ENCODE peak calls at places on chromosomes 2 and 18, in seven cellular contexts. One of them, this sample, is unnamed.

GRCh38 chr2:140270229-140270628 is 1490.0 kb upstream of the NXPH2 start:
- DNase-seq in IMR-90: no peak
- DNase-seq in lower lobe of right lung: no peak
- DNase-seq in sigmoid colon: no peak
- DNase-seq in gastrocnemius medialis: no peak
- DNase-seq in lung: no peak
- DNase-seq in A549: no peak
- DNase-seq in this sample: no peak

GRCh38 chr18:69969491-69969890 is 21.8 kb upstream of the CD226 start:
- DNase-seq in lower lobe of right lung: no peak
- DNase-seq in gastrocnemius medialis: no peak
- DNase-seq in lung: no peak
- DNase-seq in A549: no peak
- DNase-seq in sigmoid colon: no peak
- DNase-seq in IMR-90: no peak
- DNase-seq in this sample: no peak

GRCh38 chr2:27627963-27628766 is 647 bp downstream of the CCDC121 start:
- DNase-seq in A549: peak; percentile 25
- DNase-seq in lower lobe of right lung: no peak
- DNase-seq in lung: no peak
- DNase-seq in sigmoid colon: no peak
- DNase-seq in gastrocnemius medialis: peak; percentile 16
- DNase-seq in IMR-90: peak; percentile 96
- DNase-seq in this sample: peak; percentile 99

GRCh38 chr2:230161180-230161579 is 58.6 kb downstream of the SP110 start:
- DNase-seq in IMR-90: peak; percentile 48
- DNase-seq in A549: no peak
- DNase-seq in gastrocnemius medialis: no peak
- DNase-seq in lung: no peak
- DNase-seq in sigmoid colon: no peak
- DNase-seq in lower lobe of right lung: no peak
- DNase-seq in this sample: no peak

GRCh38 chr18:10086458-10086857 is 172.6 kb downstream of the VAPA start:
- DNase-seq in IMR-90: no peak
- DNase-seq in lung: no peak
- DNase-seq in gastrocnemius medialis: no peak
- DNase-seq in sigmoid colon: no peak
- DNase-seq in A549: no peak
- DNase-seq in lower lobe of right lung: no peak
- DNase-seq in this sample: no peak

GRCh38 chr2:239605976-239606375 is 205.2 kb upstream of the HDAC4 start:
- DNase-seq in lower lobe of right lung: no peak
- DNase-seq in IMR-90: no peak
- DNase-seq in sigmoid colon: peak; percentile 60
- DNase-seq in lung: peak; percentile 29
- DNase-seq in A549: no peak
- DNase-seq in gastrocnemius medialis: no peak
- DNase-seq in this sample: no peak

GRCh38 chr2:198499539-198499938 is 695.1 kb downstream of the PLCL1 start:
- DNase-seq in gastrocnemius medialis: no peak
- DNase-seq in lower lobe of right lung: no peak
- DNase-seq in lung: peak; percentile 28
- DNase-seq in A549: no peak
- DNase-seq in IMR-90: peak; percentile 22
- DNase-seq in sigmoid colon: no peak
- DNase-seq in this sample: peak; percentile 25

GRCh38 chr2:176675557-176676256 is 406.5 kb downstream of the MTX2 start:
- DNase-seq in sigmoid colon: no peak
- DNase-seq in IMR-90: no peak
- DNase-seq in lung: no peak
- DNase-seq in A549: no peak
- DNase-seq in lower lobe of right lung: no peak
- DNase-seq in gastrocnemius medialis: no peak
- DNase-seq in this sample: no peak

GRCh38 chr2:75100691-75101236 is 98.6 kb downstream of the TACR1 start:
- DNase-seq in IMR-90: no peak
- DNase-seq in A549: no peak
- DNase-seq in lower lobe of right lung: no peak
- DNase-seq in gastrocnemius medialis: no peak
- DNase-seq in lung: no peak
- DNase-seq in sigmoid colon: no peak
- DNase-seq in this sample: peak; percentile 82

GRCh38 chr2:98556634-98557033 is 51.7 kb downstream of the COA5 start:
- DNase-seq in lung: no peak
- DNase-seq in IMR-90: no peak
- DNase-seq in lower lobe of right lung: no peak
- DNase-seq in sigmoid colon: no peak
- DNase-seq in gastrocnemius medialis: no peak
- DNase-seq in A549: no peak
- DNase-seq in this sample: no peak

GRCh38 chr18:31049189-31049588 is 6.6 kb upstream of the DSC3 start:
- DNase-seq in A549: no peak
- DNase-seq in gastrocnemius medialis: no peak
- DNase-seq in lung: no peak
- DNase-seq in IMR-90: no peak
- DNase-seq in lower lobe of right lung: no peak
- DNase-seq in sigmoid colon: no peak
- DNase-seq in this sample: no peak

GRCh38 chr2:73730810-73731209 is 6.3 kb downstream of the TPRKB start:
- DNase-seq in IMR-90: no peak
- DNase-seq in sigmoid colon: no peak
- DNase-seq in lower lobe of right lung: no peak
- DNase-seq in lung: no peak
- DNase-seq in A549: no peak
- DNase-seq in gastrocnemius medialis: peak; percentile 90
- DNase-seq in this sample: no peak

GRCh38 chr2:102301867-102302362 is 9.4 kb upstream of the IL1RL1 start:
- DNase-seq in lower lobe of right lung: no peak
- DNase-seq in lung: no peak
- DNase-seq in IMR-90: peak; percentile 32
- DNase-seq in gastrocnemius medialis: peak; percentile 22
- DNase-seq in sigmoid colon: no peak
- DNase-seq in A549: no peak
- DNase-seq in this sample: peak; percentile 4

GRCh38 chr2:119764832-119765231 is 5.1 kb downstream of the PTPN4 start:
- DNase-seq in lower lobe of right lung: no peak
- DNase-seq in lung: no peak
- DNase-seq in sigmoid colon: no peak
- DNase-seq in A549: no peak
- DNase-seq in IMR-90: no peak
- DNase-seq in gastrocnemius medialis: no peak
- DNase-seq in this sample: no peak

GRCh38 chr2:66239655-66240054 is 195.3 kb upstream of the MEIS1 start:
- DNase-seq in sigmoid colon: peak; percentile 84
- DNase-seq in lung: no peak
- DNase-seq in A549: no peak
- DNase-seq in IMR-90: no peak
- DNase-seq in gastrocnemius medialis: peak; percentile 34
- DNase-seq in lower lobe of right lung: no peak
- DNase-seq in this sample: no peak

GRCh38 chr2:30180230-30180629 is 33.4 kb downstream of the YPEL5 start:
- DNase-seq in lower lobe of right lung: no peak
- DNase-seq in sigmoid colon: peak; percentile 54
- DNase-seq in A549: no peak
- DNase-seq in lung: no peak
- DNase-seq in IMR-90: no peak
- DNase-seq in gastrocnemius medialis: peak; percentile 39
- DNase-seq in this sample: no peak

GRCh38 chr18:58194028-58194427 is 150.0 kb downstream of the NEDD4L start:
- DNase-seq in A549: no peak
- DNase-seq in lung: no peak
- DNase-seq in sigmoid colon: no peak
- DNase-seq in IMR-90: no peak
- DNase-seq in gastrocnemius medialis: no peak
- DNase-seq in lower lobe of right lung: no peak
- DNase-seq in this sample: no peak

GRCh38 chr18:213505-213904 is 54.3 kb downstream of the THOC1 start:
- DNase-seq in IMR-90: no peak
- DNase-seq in A549: no peak
- DNase-seq in lower lobe of right lung: no peak
- DNase-seq in lung: no peak
- DNase-seq in gastrocnemius medialis: no peak
- DNase-seq in sigmoid colon: no peak
- DNase-seq in this sample: no peak

GRCh38 chr2:20565101-20565622 is 85.7 kb downstream of the HS1BP3 start:
- DNase-seq in sigmoid colon: no peak
- DNase-seq in lower lobe of right lung: no peak
- DNase-seq in A549: no peak
- DNase-seq in IMR-90: no peak
- DNase-seq in gastrocnemius medialis: no peak
- DNase-seq in lung: no peak
- DNase-seq in this sample: no peak

GRCh38 chr2:20565623-20566236 is 85.2 kb downstream of the HS1BP3 start:
- DNase-seq in gastrocnemius medialis: no peak
- DNase-seq in lung: no peak
- DNase-seq in sigmoid colon: no peak
- DNase-seq in IMR-90: no peak
- DNase-seq in lower lobe of right lung: no peak
- DNase-seq in A549: no peak
- DNase-seq in this sample: peak; percentile 41

GRCh38 chr2:20568501-20569463 is 82.1 kb downstream of the HS1BP3 start:
- DNase-seq in sigmoid colon: no peak
- DNase-seq in gastrocnemius medialis: no peak
- DNase-seq in IMR-90: no peak
- DNase-seq in lung: no peak
- DNase-seq in lower lobe of right lung: no peak
- DNase-seq in A549: no peak
- DNase-seq in this sample: no peak

GRCh38 chr2:20567926-20568179 is 83.0 kb downstream of the HS1BP3 start:
- DNase-seq in A549: no peak
- DNase-seq in lung: no peak
- DNase-seq in IMR-90: no peak
- DNase-seq in gastrocnemius medialis: no peak
- DNase-seq in lower lobe of right lung: no peak
- DNase-seq in sigmoid colon: no peak
- DNase-seq in this sample: no peak

GRCh38 chr2:20567159-20567925 is 83.6 kb downstream of the HS1BP3 start:
- DNase-seq in lower lobe of right lung: no peak
- DNase-seq in IMR-90: no peak
- DNase-seq in gastrocnemius medialis: no peak
- DNase-seq in sigmoid colon: no peak
- DNase-seq in lung: no peak
- DNase-seq in A549: no peak
- DNase-seq in this sample: no peak
- H3K27ac ChIP-seq in lower lobe of right lung: no peak overlapping the region
- H3K27ac ChIP-seq in IMR-90: no peak overlapping the region
- H3K27ac ChIP-seq in gastrocnemius medialis: peak overlapping the region; percentile 66
- H3K27ac ChIP-seq in sigmoid colon: peak overlapping the region; percentile 58
- H3K27ac ChIP-seq in lung: no peak overlapping the region
- H3K27ac ChIP-seq in A549: peak overlapping the region; percentile 39
- H3K27ac ChIP-seq in this sample: no peak overlapping the region

GRCh38 chr2:149800624-149801220 is 213.1 kb upstream of the MMADHC start:
- DNase-seq in A549: no peak
- DNase-seq in sigmoid colon: no peak
- DNase-seq in gastrocnemius medialis: no peak
- DNase-seq in lung: no peak
- DNase-seq in lower lobe of right lung: no peak
- DNase-seq in IMR-90: peak; percentile 18
- DNase-seq in this sample: no peak
- H3K27ac ChIP-seq in A549: peak overlapping the region; percentile 62
- H3K27ac ChIP-seq in sigmoid colon: no peak overlapping the region
- H3K27ac ChIP-seq in gastrocnemius medialis: no peak overlapping the region
- H3K27ac ChIP-seq in lung: no peak overlapping the region
- H3K27ac ChIP-seq in lower lobe of right lung: no peak overlapping the region
- H3K27ac ChIP-seq in IMR-90: no peak overlapping the region
- H3K27ac ChIP-seq in this sample: no peak overlapping the region

GRCh38 chr2:174681983-174682577 is 82.2 kb downstream of the CHRNA1 start:
- DNase-seq in lung: no peak
- DNase-seq in IMR-90: no peak
- DNase-seq in A549: peak; percentile 35
- DNase-seq in gastrocnemius medialis: no peak
- DNase-seq in sigmoid colon: peak; percentile 78
- DNase-seq in lower lobe of right lung: peak; percentile 62
- DNase-seq in this sample: no peak

GRCh38 chr2:174680221-174680620 is 82.6 kb upstream of the WIPF1 start:
- DNase-seq in gastrocnemius medialis: no peak
- DNase-seq in lung: no peak
- DNase-seq in A549: no peak
- DNase-seq in lower lobe of right lung: no peak
- DNase-seq in IMR-90: no peak
- DNase-seq in sigmoid colon: no peak
- DNase-seq in this sample: no peak

GRCh38 chr2:174681099-174681982 is 82.9 kb downstream of the CHRNA1 start:
- DNase-seq in gastrocnemius medialis: peak; percentile 30
- DNase-seq in sigmoid colon: peak; percentile 75
- DNase-seq in IMR-90: peak; percentile 25
- DNase-seq in A549: peak; percentile 24
- DNase-seq in lower lobe of right lung: no peak
- DNase-seq in lung: no peak
- DNase-seq in this sample: no peak

GRCh38 chr2:174683392-174683759 is 80.9 kb downstream of the CHRNA1 start:
- DNase-seq in sigmoid colon: no peak
- DNase-seq in IMR-90: peak; percentile 52
- DNase-seq in lung: no peak
- DNase-seq in lower lobe of right lung: no peak
- DNase-seq in gastrocnemius medialis: no peak
- DNase-seq in A549: peak; percentile 50
- DNase-seq in this sample: peak; percentile 50

GRCh38 chr2:174682578-174683391 is 81.5 kb downstream of the CHRNA1 start:
- DNase-seq in lung: peak; percentile 50
- DNase-seq in lower lobe of right lung: peak; percentile 75
- DNase-seq in sigmoid colon: peak; percentile 88
- DNase-seq in IMR-90: peak; percentile 59
- DNase-seq in gastrocnemius medialis: no peak
- DNase-seq in A549: peak; percentile 55
- DNase-seq in this sample: no peak
- H3K27ac ChIP-seq in lung: peak overlapping the region; percentile 72
- H3K27ac ChIP-seq in lower lobe of right lung: peak overlapping the region; percentile 82
- H3K27ac ChIP-seq in sigmoid colon: peak overlapping the region; percentile 95
- H3K27ac ChIP-seq in IMR-90: peak overlapping the region; percentile 64
- H3K27ac ChIP-seq in gastrocnemius medialis: peak overlapping the region; percentile 65
- H3K27ac ChIP-seq in A549: peak overlapping the region; percentile 98
- H3K27ac ChIP-seq in this sample: peak overlapping the region; percentile 46

DNA sequence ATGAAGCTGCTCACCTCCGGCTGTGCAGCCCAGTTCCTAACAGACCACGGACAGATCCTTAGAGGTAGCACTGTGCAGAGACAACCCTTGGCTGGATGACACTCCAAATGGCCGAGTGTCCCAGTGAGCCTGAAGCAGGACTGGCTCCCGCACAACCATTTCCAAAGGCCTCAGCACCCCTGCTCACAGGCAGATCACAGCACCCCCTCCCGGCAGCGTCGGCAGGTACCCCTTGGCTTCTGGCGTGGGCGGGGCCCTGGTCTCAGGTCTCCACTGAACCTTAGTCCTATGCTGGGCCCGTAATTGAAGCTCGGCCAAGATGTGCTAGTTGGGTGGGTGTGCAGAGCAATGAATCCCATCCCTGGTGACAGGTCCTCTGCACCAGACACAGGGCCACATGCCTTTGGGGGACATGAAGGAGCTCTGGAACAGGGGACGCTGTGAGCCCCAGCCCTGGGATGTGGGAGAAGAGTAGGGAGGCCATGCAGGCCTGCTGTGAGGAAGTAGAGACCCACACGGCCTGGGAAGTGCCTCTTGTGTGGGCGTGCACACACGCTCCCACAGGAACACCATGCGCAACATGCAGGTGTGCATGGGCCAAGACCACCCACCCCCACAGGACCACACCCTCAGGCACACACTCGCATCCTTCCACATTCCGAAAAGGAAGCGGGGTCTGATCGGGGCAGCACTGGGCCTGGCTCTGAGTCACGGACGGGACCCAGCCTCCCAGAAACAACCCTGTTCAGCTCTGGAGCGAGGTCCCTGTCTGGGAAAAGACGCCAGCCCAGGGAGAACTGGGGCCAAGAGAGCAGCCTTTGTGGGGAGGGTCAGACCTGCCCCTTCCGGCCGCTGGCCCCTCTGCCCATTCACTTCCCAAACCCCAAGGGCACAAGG is 2.8 kb downstream of the DUSP2 start:
- DNase-seq in sigmoid colon: peak; percentile 33
- DNase-seq in lung: no peak
- DNase-seq in gastrocnemius medialis: no peak
- DNase-seq in lower lobe of right lung: peak; percentile 37
- DNase-seq in A549: no peak
- DNase-seq in IMR-90: no peak
- DNase-seq in this sample: no peak
- H3K27ac ChIP-seq in sigmoid colon: no peak overlapping the region
- H3K27ac ChIP-seq in lung: no peak overlapping the region
- H3K27ac ChIP-seq in gastrocnemius medialis: no peak overlapping the region
- H3K27ac ChIP-seq in lower lobe of right lung: no peak overlapping the region
- H3K27ac ChIP-seq in A549: no peak overlapping the region
- H3K27ac ChIP-seq in IMR-90: no peak overlapping the region
- H3K27ac ChIP-seq in this sample: no peak overlapping the region